ENCODE peak calls at places on chromosomes 16 and 17, in eight cellular contexts. Z is chondrocyte; S is activated gamma-delta T cell treated with anti-CD3 and anti-CD28 coated beads, Interleukin-2, amount 50 U/mL, for 16 hours; Q is mesendoderm; M is ovary; L is pons; U is GM10248; T is left colon. I is an unnamed sample.

GRCh38 chr16:1098266-1098991 is 2.4 kb upstream of the C1QTNF8 start:
- DNase-seq in Z (no peak), S (no peak), Q (no peak), M (no peak), L (no peak), U (no peak), T (no peak), I (no peak)

GRCh38 chr16:54286330-54287017 is at the start of gene IRX3:
- DNase-seq in Z (no peak), S (no peak), Q (peak; percentile 96), M (peak; percentile 29), L (peak; percentile 40), U (no peak), T (no peak), I (peak; percentile 94)

GRCh38 chr16:27795992-27796614 is 246.2 kb downstream of the KATNIP start:
- DNase-seq in Z (no peak), S (no peak), Q (peak; percentile 62), M (no peak), L (no peak), U (no peak), T (peak; percentile 72), I (peak; percentile 91)

GRCh38 chr16:63458842-63459241 is 1422.6 kb upstream of the CDH8 start:
- DNase-seq in Z (no peak), S (no peak), Q (no peak), M (no peak), L (no peak), U (no peak), T (no peak), I (no peak)

GRCh38 chr17:81794509-81794908 is 9.4 kb upstream of the GCGR start:
- DNase-seq in Z (no peak), S (no peak), Q (no peak), M (no peak), L (no peak), U (no peak), T (peak; percentile 60), I (peak; percentile 24)

GRCh38 chr17:16920628-16921020 is 51.3 kb downstream of the TNFRSF13B start:
- DNase-seq in Z (no peak), S (no peak), Q (no peak), M (no peak), L (no peak), U (no peak), T (no peak), I (no peak)

GRCh38 chr17:27530791-27531391 is 74.6 kb downstream of the KSR1 start:
- DNase-seq in Z (no peak), S (no peak), Q (no peak), M (no peak), L (no peak), U (no peak), T (no peak), I (no peak)

GRCh38 chr16:56990407-56991286 is 1.3 kb downstream of the NLRC5 start:
- DNase-seq in Z (no peak), S (no peak), Q (no peak), M (no peak), L (no peak), U (no peak), T (no peak), I (no peak)

GRCh38 chr17:38732376-38733314 is 2.5 kb downstream of the CISD3 start:
- DNase-seq in Z (no peak), S (no peak), Q (no peak), M (no peak), L (no peak), U (no peak), T (no peak), I (no peak)

GRCh38 chr16:67082100-67082499 is 27.6 kb upstream of the PHAF1 start:
- DNase-seq in Z (no peak), S (no peak), Q (no peak), M (no peak), L (no peak), U (no peak), T (no peak), I (no peak)

GRCh38 chr17:56676807-56677206 is 83.3 kb downstream of the NOG start:
- DNase-seq in Z (no peak), S (no peak), Q (no peak), M (no peak), L (no peak), U (no peak), T (no peak), I (no peak)

GRCh38 chr17:5630434-5630833 is 46.1 kb upstream of the NLRP1 start:
- DNase-seq in Z (no peak), S (no peak), Q (no peak), M (no peak), L (no peak), U (no peak), T (no peak), I (no peak)

GRCh38 chr17:80477647-80478478 is 1.5 kb upstream of the NPTX1 start:
- DNase-seq in Z (no peak), S (no peak), Q (peak; percentile 74), M (peak; percentile 44), L (no peak), U (no peak), T (peak; percentile 25), I (peak; percentile 82)

GRCh38 chr16:4962716-4963115 is 4.6 kb downstream of the SEC14L5 start:
- DNase-seq in Z (no peak), S (no peak), Q (no peak), M (no peak), L (peak; percentile 99), U (no peak), T (no peak), I (no peak)

GRCh38 chr17:35575759-35576158 is 2.6 kb downstream of the PEX12 start:
- DNase-seq in Z (no peak), S (no peak), Q (no peak), M (no peak), L (no peak), U (no peak), T (no peak), I (no peak)

GRCh38 chr16:74717367-74717766 is 16.7 kb upstream of the MLKL start:
- DNase-seq in Z (no peak), S (no peak), Q (no peak), M (no peak), L (peak; percentile 66), U (no peak), T (no peak), I (no peak)

GRCh38 chr17:82531431-82531881 is 11.9 kb downstream of the FOXK2 start:
- DNase-seq in Z (no peak), S (no peak), Q (no peak), M (no peak), L (no peak), U (no peak), T (no peak), I (no peak)

GRCh38 chr17:37458805-37459204 is 30.9 kb upstream of the DUSP14 start:
- DNase-seq in Z (no peak), S (no peak), Q (no peak), M (no peak), L (no peak), U (no peak), T (no peak), I (no peak)

GRCh38 chr17:39753514-39754160 is 15.9 kb downstream of the GRB7 start:
- DNase-seq in Z (no peak), S (peak; percentile 64), Q (peak; percentile 41), M (no peak), L (peak; percentile 15), U (peak; percentile 81), T (peak; percentile 81), I (peak; percentile 69)

GRCh38 chr16:1172651-1173050 is 19.7 kb downstream of the CACNA1H start:
- DNase-seq in Z (no peak), S (no peak), Q (no peak), M (no peak), L (no peak), U (no peak), T (no peak), I (no peak)

GRCh38 chr16:1107731-1108130 is 11.7 kb upstream of the C1QTNF8 start:
- DNase-seq in Z (no peak), S (no peak), Q (no peak), M (no peak), L (no peak), U (no peak), T (no peak), I (no peak)

GRCh38 chr16:87850009-87851006 is 19.0 kb downstream of the SLC7A5 start:
- DNase-seq in Z (no peak), S (peak; percentile 67), Q (peak; percentile 73), M (peak; percentile 37), L (no peak), U (peak; percentile 87), T (peak; percentile 81), I (peak; percentile 82)

GRCh38 chr17:33039874-33040273 is 48.2 kb downstream of the SPACA3 start:
- DNase-seq in Z (no peak), S (no peak), Q (no peak), M (no peak), L (peak; percentile 9), U (no peak), T (no peak), I (no peak)

GRCh38 chr17:43006639-43007551 is at the start of gene IFI35:
- DNase-seq in Z (peak; percentile 78), S (peak; percentile 80), Q (peak; percentile 80), M (peak; percentile 85), L (peak; percentile 70), U (peak; percentile 90), T (peak; percentile 90), I (peak; percentile 79)

GRCh38 chr17:80863626-80864025 is 128.0 kb upstream of the CHMP6 start:
- DNase-seq in Z (peak; percentile 53), S (no peak), Q (no peak), M (no peak), L (no peak), U (no peak), T (no peak), I (no peak)

GRCh38 chr17:77540975-77541374 is 400.2 kb downstream of the SEC14L1 start:
- DNase-seq in Z (peak; percentile 38), S (no peak), Q (no peak), M (no peak), L (no peak), U (no peak), T (no peak), I (peak; percentile 60)

GRCh38 chr16:12899529-12900168 is 1.7 kb upstream of the SHISA9 start:
- DNase-seq in Z (no peak), S (no peak), Q (no peak), M (no peak), L (no peak), U (no peak), T (no peak), I (no peak)

GRCh38 chr17:83012873-83013778 is 66.3 kb upstream of the METRNL start:
- DNase-seq in Z (no peak), S (no peak), Q (no peak), M (no peak), L (no peak), U (no peak), T (no peak), I (no peak)

GRCh38 chr17:2703606-2704005 is 8.0 kb downstream of the CLUH start:
- DNase-seq in Z (peak; percentile 85), S (no peak), Q (no peak), M (no peak), L (no peak), U (no peak), T (no peak), I (no peak)

GRCh38 chr17:77318491-77319210 is 177.9 kb downstream of the SEC14L1 start:
- DNase-seq in Z (peak; percentile 70), S (no peak), Q (peak; percentile 37), M (peak; percentile 28), L (no peak), U (no peak), T (peak; percentile 65), I (no peak)

GRCh38 chr17:17559164-17559563 is 32.3 kb downstream of the PEMT start:
- DNase-seq in Z (no peak), S (no peak), Q (no peak), M (no peak), L (no peak), U (no peak), T (no peak), I (no peak)

GRCh38 chr17:14201087-14201486 is 35.6 kb downstream of the CDRT15 start:
- DNase-seq in Z (no peak), S (no peak), Q (no peak), M (no peak), L (no peak), U (no peak), T (no peak), I (no peak)

GRCh38 chr16:2196162-2196980 is at the start of gene CASKIN1:
- DNase-seq in Z (no peak), S (no peak), Q (peak; percentile 26), M (no peak), L (no peak), U (peak; percentile 48), T (no peak), I (peak; percentile 69)